ENCODE peak calls at places on chromosomes 7 and 10, in nine cellular contexts. L is adrenal gland, U is PC-3, X is pancreas, M is GM23338, K is choroid plexus epithelial cell, F is fibroblast of lung, J is bronchial epithelial cell, B is brain microvascular endothelial cell. S is an unnamed sample.

GRCh38 chr10:78726171-78726570 is 342.6 kb upstream of the ZMIZ1 start:
- DNase-seq in L (no peak), F (no peak), X (no peak), U (no peak), B (no peak), M (no peak), J (no peak), K (no peak), S (no peak)

GRCh38 chr7:82444220-82445049 is 858 bp upstream of the CACNA2D1 start:
- DNase-seq in J (peak), K (no peak), L (no peak), M (peak), U (peak), F (no peak), X (peak), B (no peak), S (peak)

GRCh38 chr7:70494225-70494877 is 637.6 kb upstream of the GALNT17 start:
- DNase-seq in K (no peak), X (no peak), F (peak), M (no peak), L (no peak), B (no peak), J (no peak), U (no peak), S (no peak)

GRCh38 chr7:32070406-32071360 is at the start of gene PDE1C:
- DNase-seq in L (no peak), J (no peak), F (peak), M (peak), K (no peak), X (no peak), B (no peak), U (no peak), S (no peak)

GRCh38 chr10:118013078-118013568 is 33.6 kb downstream of the RAB11FIP2 start:
- DNase-seq in K (no peak), F (no peak), J (no peak), X (no peak), L (no peak), B (no peak), U (no peak), M (no peak), S (no peak)

GRCh38 chr10:8513155-8514147 is 459.0 kb downstream of the GATA3 start:
- DNase-seq in F (no peak), M (peak), B (no peak), J (no peak), U (no peak), L (no peak), K (no peak), X (no peak), S (no peak)

GRCh38 chr7:157980774-157981173 is 606.8 kb downstream of the PTPRN2 start:
- DNase-seq in L (no peak), U (no peak), B (no peak), K (no peak), F (no peak), X (peak), J (no peak), M (no peak), S (no peak)

GRCh38 chr10:5818894-5819293 is 5.7 kb upstream of the GDI2 start:
- DNase-seq in K (no peak), L (no peak), X (no peak), B (no peak), M (no peak), U (no peak), J (no peak), F (no peak), S (no peak)

GRCh38 chr10:49395741-49396665 is at the start of gene DRGX:
- DNase-seq in B (no peak), K (no peak), L (no peak), X (no peak), U (no peak), M (peak), F (no peak), J (no peak), S (no peak)

GRCh38 chr10:95755511-95756004 is 405 bp upstream of the ENTPD1 start:
- DNase-seq in B (no peak), L (peak), U (peak), K (peak), X (no peak), J (no peak), F (no peak), M (peak), S (peak)
- H3K4me3 ChIP-seq in B (peak), L (peak), U (no peak), K (peak), X (no peak), J (no peak), F (no peak), M (peak), S (peak)

GRCh38 chr7:24721378-24722030 is 35.8 kb downstream of the GSDME start:
- DNase-seq in L (no peak), F (no peak), U (peak), M (peak), K (no peak), X (no peak), J (peak), B (no peak), S (no peak)
- TF ChIP-seq CTCF in L (no peak), F (no peak), U (peak), M (peak), K (no peak), X (no peak), J (no peak), B (no peak), S (no peak)

DNA sequence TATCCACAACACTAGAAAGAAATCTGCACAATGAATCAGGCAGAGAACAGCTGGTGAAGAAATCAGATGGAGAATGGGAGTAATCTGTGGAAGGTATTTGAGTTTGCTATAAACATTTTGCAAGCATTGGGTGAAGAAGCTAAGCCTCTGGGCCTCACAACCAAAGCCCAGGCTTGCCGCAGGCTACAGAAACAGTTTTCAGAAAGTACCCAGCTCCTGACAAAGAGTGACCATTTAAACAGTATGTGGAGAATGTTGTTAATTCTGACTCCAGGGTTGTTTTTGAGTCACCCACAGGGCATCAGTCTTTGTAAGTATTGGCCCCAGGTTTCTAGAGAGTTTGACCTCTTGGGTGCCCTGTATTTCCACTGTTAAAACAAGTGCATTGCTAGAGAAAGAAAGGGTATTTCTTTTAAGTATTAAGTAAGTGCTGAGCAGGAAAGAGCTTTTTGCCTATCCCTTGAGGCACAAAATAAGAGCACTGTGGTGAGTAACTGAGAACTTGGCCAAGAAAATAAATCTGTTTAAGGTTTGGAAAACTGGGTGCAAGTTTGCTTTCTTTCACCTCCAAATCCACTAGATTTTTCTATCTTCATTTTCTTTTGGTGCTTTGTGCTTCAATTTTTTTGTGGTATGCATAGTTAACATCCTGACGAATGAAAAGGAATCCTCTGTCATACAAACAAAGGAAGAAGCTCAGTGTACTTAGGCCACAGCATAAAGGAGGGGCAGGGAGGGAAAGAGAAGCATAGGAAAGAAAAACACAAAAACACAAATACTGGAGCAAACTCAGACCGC is 691.8 kb downstream of the SUGCT start:
- DNase-seq in F (peak), U (no peak), M (peak), L (no peak), X (no peak), B (peak), K (peak), J (no peak), S (no peak)
- H3K4me3 ChIP-seq in F (no peak), U (no peak), M (no peak), L (no peak), X (no peak), B (no peak), K (no peak), J (no peak), S (no peak)

GRCh38 chr7:111855161-111855841 is 293.0 kb upstream of the IMMP2L start:
- DNase-seq in J (peak), X (no peak), U (peak), M (peak), L (peak), F (peak), K (peak), B (peak), S (peak)
- TF ChIP-seq CTCF in J (peak), X (no peak), U (peak), M (peak), L (peak), F (peak), K (peak), B (peak), S (peak)

DNA sequence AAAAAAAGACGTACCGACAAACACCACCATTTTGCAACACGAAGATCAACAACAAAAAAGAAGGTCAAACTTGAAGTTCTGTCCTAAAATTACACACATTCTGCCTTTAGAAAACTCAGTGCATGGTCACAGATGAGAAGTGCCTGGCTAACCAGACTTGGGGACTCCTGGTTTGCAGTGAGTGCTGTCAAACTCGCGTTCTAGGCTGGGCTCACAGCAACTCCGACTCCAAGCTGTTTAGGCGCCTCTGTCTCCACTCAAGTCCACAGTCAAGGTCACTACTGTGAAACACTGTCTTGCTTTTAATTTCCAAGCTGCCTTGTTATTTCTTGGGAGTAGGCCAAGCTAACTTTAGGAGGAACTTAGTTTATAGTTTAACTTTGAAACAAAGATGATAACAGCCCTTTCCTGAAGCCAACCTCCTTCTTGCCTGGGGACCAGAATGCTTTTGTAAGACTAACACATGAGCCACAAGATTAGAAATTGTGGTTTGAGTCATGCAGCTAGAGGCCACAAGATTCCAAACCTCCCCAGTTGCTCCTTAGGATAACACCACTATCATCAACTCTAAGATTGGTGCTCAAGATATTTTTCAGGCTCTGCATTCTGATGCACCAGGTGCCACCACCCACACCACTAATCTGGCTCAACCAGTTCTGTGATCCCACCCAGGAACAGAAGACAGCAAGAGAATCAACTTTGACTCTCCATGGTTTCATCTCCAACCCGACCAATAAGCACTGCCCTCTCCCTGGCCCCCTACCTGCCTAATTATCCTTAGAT is 1.1 kb upstream of the DNAAF5 start:
- DNase-seq in J (peak), M (no peak), F (peak), X (no peak), K (peak), U (peak), B (peak), L (no peak), S (peak)
- H3K4me3 ChIP-seq in J (no peak), M (peak), F (peak), X (no peak), K (no peak), U (peak), B (no peak), L (no peak), S (peak)

GRCh38 chr10:124417846-124418725 is 637 bp downstream of the OAT start:
- DNase-seq in B (peak), L (peak), K (peak), M (peak), F (peak), X (peak), J (no peak), U (peak), S (peak)
- TF ChIP-seq CTCF in B (peak), L (no peak), K (peak), M (peak), F (no peak), X (no peak), J (no peak), U (no peak), S (peak)

GRCh38 chr7:129054438-129055293 is at the start of gene TNPO3:
- DNase-seq in X (peak), F (peak), M (peak), K (peak), B (peak), L (peak), U (peak), J (peak), S (peak)

GRCh38 chr7:129053938-129054437 is 923 bp downstream of the TNPO3 start:
- DNase-seq in J (peak), K (peak), L (no peak), X (no peak), F (peak), U (no peak), M (no peak), B (no peak), S (peak)

GRCh38 chr7:129055294-129055816 is 444 bp upstream of the TNPO3 start:
- DNase-seq in U (no peak), L (no peak), K (no peak), X (no peak), F (no peak), J (no peak), B (no peak), M (no peak), S (no peak)

GRCh38 chr7:129052441-129052840 is 2.5 kb downstream of the TNPO3 start:
- DNase-seq in U (no peak), J (no peak), F (no peak), L (no peak), B (no peak), K (no peak), X (no peak), M (no peak), S (no peak)

DNA sequence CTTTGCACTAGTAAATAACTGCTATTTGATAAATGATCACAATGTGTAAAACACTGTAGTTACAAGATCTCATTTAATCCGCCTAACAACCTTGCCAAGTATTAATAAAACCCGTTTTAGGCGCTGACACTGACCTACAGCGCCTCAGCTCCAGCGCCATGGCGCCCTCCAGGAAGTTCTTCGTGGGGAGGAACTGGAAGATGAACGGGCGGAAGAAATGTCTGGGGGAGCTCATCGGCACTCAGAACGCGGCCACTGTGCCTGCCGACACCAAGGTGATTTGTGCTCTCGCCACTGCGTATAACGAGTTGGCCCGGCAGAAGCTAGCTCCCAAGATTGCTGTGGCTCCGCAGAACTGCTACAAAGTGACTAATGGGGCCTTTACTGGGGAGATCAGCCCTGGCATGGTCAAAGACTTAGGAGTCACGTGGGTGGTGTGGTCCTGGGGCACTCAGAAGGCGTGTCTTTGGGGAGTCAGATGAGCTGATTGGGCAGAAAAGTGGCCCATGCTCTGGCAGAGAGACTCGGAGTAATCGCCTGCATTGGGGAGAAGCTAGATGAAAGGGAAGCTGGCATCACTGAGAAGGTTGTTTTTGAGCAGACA is 1.1 kb upstream of the TNPO3 start:
- DNase-seq in X (peak), J (no peak), F (no peak), U (no peak), L (peak), K (no peak), B (no peak), M (no peak), S (no peak)
- H3K4me3 ChIP-seq in X (no peak), J (no peak), F (no peak), U (peak), L (no peak), K (no peak), B (no peak), M (peak), S (no peak)

DNA sequence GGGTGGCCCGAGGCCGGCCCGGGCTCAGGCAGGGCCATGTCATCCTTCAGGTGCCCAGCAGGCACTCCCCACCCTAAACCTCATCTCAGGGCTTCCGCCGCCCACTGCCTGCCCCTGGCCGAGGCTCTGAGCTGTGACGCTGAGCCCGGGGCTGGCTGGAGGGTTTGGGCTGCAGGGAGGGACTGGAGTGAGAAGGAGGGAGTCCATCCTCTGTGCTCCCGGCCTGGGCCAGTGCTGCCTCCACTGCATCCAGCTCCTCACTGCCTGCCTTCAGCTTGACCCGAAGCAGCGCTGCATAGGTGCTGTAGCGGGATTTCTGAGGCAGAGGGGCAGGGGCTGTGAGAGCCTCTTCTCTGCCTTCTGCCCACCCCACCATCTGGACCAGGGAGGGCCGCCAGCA is 7.6 kb downstream of the NFKB2 start:
- DNase-seq in J (no peak), U (no peak), M (no peak), K (no peak), X (peak), F (no peak), L (no peak), B (no peak), S (no peak)
- TF ChIP-seq CTCF in J (no peak), U (no peak), M (no peak), K (no peak), X (no peak), F (no peak), L (no peak), B (no peak), S (no peak)

DNA sequence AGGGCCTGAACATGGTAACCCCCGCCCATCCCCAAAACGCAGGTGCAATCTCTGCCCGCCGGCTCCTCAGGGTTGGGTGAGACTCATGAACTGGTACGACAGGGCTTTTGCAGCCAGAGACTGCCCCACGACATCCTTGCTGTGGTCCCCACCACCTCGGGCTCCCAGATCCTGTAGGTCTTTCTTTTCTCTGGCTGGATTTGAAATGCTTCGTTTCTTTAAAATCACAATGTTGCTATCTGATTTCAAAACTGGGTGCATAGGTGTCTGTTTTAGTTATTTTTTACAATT is 21.9 kb downstream of the WDR86 start:
- DNase-seq in J (no peak), X (no peak), B (no peak), U (no peak), F (no peak), L (no peak), M (no peak), K (no peak), S (no peak)
- H3K4me3 ChIP-seq in J (no peak), X (no peak), B (no peak), U (no peak), F (no peak), L (no peak), M (no peak), K (no peak), S (no peak)

S was measured in fibroblast of pulmonary artery.